ENCODE peak calls at places on chromosomes 12 and 14, in nine cellular contexts. W is Peyer's patch; D is uterus; U is lung; M is K562; A is A549; J is vagina; F is CD8-positive, alpha-beta memory T cell; B is GM23338. O is an unnamed sample.

GRCh38 chr14:49553106-49553505 is 33.1 kb downstream of the RPS29 start:
- DNase-seq in D (no peak), A (no peak), W (no peak), M (no peak), U (no peak), B (no peak), J (no peak), F (no peak), O (no peak)

GRCh38 chr12:81176796-81177195 is 98.9 kb downstream of the ACSS3 start:
- DNase-seq in B (no peak), U (no peak), J (no peak), D (no peak), A (no peak), M (no peak), W (no peak), F (no peak), O (no peak)

GRCh38 chr12:89350260-89350659 is 2.0 kb downstream of the DUSP6 start:
- DNase-seq in B (peak; percentile 61), F (no peak), W (no peak), J (no peak), U (no peak), A (no peak), D (no peak), M (no peak), O (no peak)

GRCh38 chr14:77375164-77375950 is 1.5 kb downstream of the TMED8 start:
- DNase-seq in M (peak; percentile 15), J (no peak), U (no peak), B (no peak), A (no peak), F (no peak), W (no peak), D (no peak), O (no peak)

GRCh38 chr14:103286968-103287850 is 46.8 kb upstream of the EIF5 start:
- DNase-seq in W (no peak), B (no peak), D (no peak), F (no peak), U (no peak), J (peak; percentile 64), A (no peak), M (no peak), O (no peak)

GRCh38 chr12:116138380-116138779 is 139.1 kb downstream of the MED13L start:
- DNase-seq in J (no peak), D (no peak), F (no peak), B (peak; percentile 61), U (no peak), A (no peak), M (no peak), W (no peak), O (no peak)

GRCh38 chr14:90548455-90548854 is 151.6 kb downstream of the CALM1 start:
- DNase-seq in W (peak; percentile 14), F (no peak), D (no peak), B (no peak), A (no peak), J (no peak), M (no peak), U (no peak), O (no peak)

GRCh38 chr12:1720494-1720893 is 29.6 kb downstream of the ADIPOR2 start:
- DNase-seq in D (no peak), M (no peak), F (no peak), B (peak; percentile 51), W (no peak), U (no peak), J (no peak), A (no peak), O (no peak)

GRCh38 chr12:100733817-100734593 is 60.6 kb upstream of the ANO4 start:
- DNase-seq in D (no peak), J (no peak), U (no peak), W (no peak), F (no peak), B (peak; percentile 68), M (peak; percentile 36), A (peak; percentile 17), O (peak; percentile 29)

GRCh38 chr14:105049753-105050550 is 15.3 kb downstream of the GPR132 start:
- DNase-seq in J (no peak), U (no peak), D (no peak), F (no peak), W (no peak), M (no peak), A (no peak), B (no peak), O (no peak)

GRCh38 chr12:15808250-15808971 is 19.2 kb upstream of the EPS8 start:
- DNase-seq in W (no peak), M (no peak), D (no peak), F (no peak), J (no peak), U (no peak), B (no peak), A (no peak), O (no peak)

GRCh38 chr14:96309128-96309906 is 53.3 kb downstream of the BDKRB1 start:
- DNase-seq in J (no peak), U (no peak), A (peak; percentile 13), W (no peak), M (no peak), D (no peak), F (no peak), B (no peak), O (no peak)

GRCh38 chr12:3553681-3554546 is 62.9 kb downstream of the PRMT8 start:
- DNase-seq in J (peak; percentile 79), U (no peak), W (no peak), F (no peak), D (no peak), B (peak; percentile 54), A (no peak), M (no peak), O (no peak)

GRCh38 chr12:91931110-91931509 is 214.5 kb downstream of the BTG1 start:
- DNase-seq in W (no peak), M (no peak), U (peak; percentile 64), J (no peak), D (no peak), F (no peak), B (no peak), A (no peak), O (peak; percentile 92)

GRCh38 chr12:39188689-39189088 is 254.2 kb downstream of the KIF21A start:
- DNase-seq in U (no peak), F (no peak), A (no peak), W (no peak), B (no peak), D (no peak), M (no peak), J (no peak), O (no peak)

GRCh38 chr12:108750471-108751402 is 19.4 kb upstream of the CORO1C start:
- DNase-seq in F (no peak), W (no peak), A (no peak), J (no peak), B (no peak), D (peak; percentile 61), U (no peak), M (no peak), O (no peak)

GRCh38 chr14:35378638-35379568 is 25.6 kb downstream of the NFKBIA start:
- DNase-seq in J (no peak), W (no peak), D (no peak), F (no peak), U (no peak), B (no peak), A (no peak), M (no peak), O (no peak)

GRCh38 chr12:127559349-127560040 is 707.5 kb upstream of the TMEM132C start:
- DNase-seq in B (peak; percentile 75), D (no peak), J (no peak), F (no peak), A (no peak), M (peak; percentile 45), U (no peak), W (no peak), O (peak; percentile 82)

GRCh38 chr14:85187521-85187920 is 342.4 kb upstream of the FLRT2 start:
- DNase-seq in D (no peak), F (no peak), B (no peak), J (no peak), A (no peak), U (no peak), W (no peak), M (no peak), O (no peak)

GRCh38 chr14:102320033-102320660 is 601 bp downstream of the ZNF839 start:
- DNase-seq in U (no peak), M (peak; percentile 24), A (peak; percentile 36), F (peak; percentile 61), B (peak; percentile 65), W (peak; percentile 68), D (peak; percentile 53), J (no peak), O (no peak)

GRCh38 chr12:105253882-105254513 is 18.0 kb upstream of the APPL2 start:
- DNase-seq in F (no peak), D (no peak), W (no peak), U (no peak), B (no peak), J (no peak), M (no peak), A (peak; percentile 39), O (peak; percentile 71)
- H3K4me1 ChIP-seq in F (no peaks in the 10 kb centered on the region), D (peaks cover 3% of the 10 kb centered on the region), W (no peaks in the 10 kb centered on the region), U (no peaks in the 10 kb centered on the region), B (no peaks in the 10 kb centered on the region), J (peaks cover 39% of the 10 kb centered on the region), M (peaks cover 10% of the 10 kb centered on the region), A (peaks cover 44% of the 10 kb centered on the region), O (peaks cover 40% of the 10 kb centered on the region)

GRCh38 chr12:76422154-76422877 is 74.1 kb upstream of the BBS10 start:
- DNase-seq in B (no peak), F (no peak), A (no peak), M (no peak), W (no peak), D (no peak), U (no peak), J (no peak), O (peak; percentile 21)
- H3K27ac ChIP-seq in B (peak overlapping the region; percentile 5), F (no peak overlapping the region), A (no peak overlapping the region), M (no peak overlapping the region), W (no peak overlapping the region), D (no peak overlapping the region), U (no peak overlapping the region), J (no peak overlapping the region), O (peak overlapping the region; percentile 59)

GRCh38 chr14:75196468-75196867 is 20.1 kb upstream of the TMED10 start:
- DNase-seq in A (no peak), W (no peak), D (no peak), J (no peak), M (no peak), B (no peak), U (no peak), F (no peak), O (no peak)
- H3K4me1 ChIP-seq in A (peaks cover 9% of the 10 kb centered on the region), W (no peaks in the 10 kb centered on the region), D (no peaks in the 10 kb centered on the region), J (peaks cover 32% of the 10 kb centered on the region), M (peaks cover 16% of the 10 kb centered on the region), B (no peaks in the 10 kb centered on the region), U (no peaks in the 10 kb centered on the region), F (no peaks in the 10 kb centered on the region), O (peaks cover 8% of the 10 kb centered on the region)

DNA sequence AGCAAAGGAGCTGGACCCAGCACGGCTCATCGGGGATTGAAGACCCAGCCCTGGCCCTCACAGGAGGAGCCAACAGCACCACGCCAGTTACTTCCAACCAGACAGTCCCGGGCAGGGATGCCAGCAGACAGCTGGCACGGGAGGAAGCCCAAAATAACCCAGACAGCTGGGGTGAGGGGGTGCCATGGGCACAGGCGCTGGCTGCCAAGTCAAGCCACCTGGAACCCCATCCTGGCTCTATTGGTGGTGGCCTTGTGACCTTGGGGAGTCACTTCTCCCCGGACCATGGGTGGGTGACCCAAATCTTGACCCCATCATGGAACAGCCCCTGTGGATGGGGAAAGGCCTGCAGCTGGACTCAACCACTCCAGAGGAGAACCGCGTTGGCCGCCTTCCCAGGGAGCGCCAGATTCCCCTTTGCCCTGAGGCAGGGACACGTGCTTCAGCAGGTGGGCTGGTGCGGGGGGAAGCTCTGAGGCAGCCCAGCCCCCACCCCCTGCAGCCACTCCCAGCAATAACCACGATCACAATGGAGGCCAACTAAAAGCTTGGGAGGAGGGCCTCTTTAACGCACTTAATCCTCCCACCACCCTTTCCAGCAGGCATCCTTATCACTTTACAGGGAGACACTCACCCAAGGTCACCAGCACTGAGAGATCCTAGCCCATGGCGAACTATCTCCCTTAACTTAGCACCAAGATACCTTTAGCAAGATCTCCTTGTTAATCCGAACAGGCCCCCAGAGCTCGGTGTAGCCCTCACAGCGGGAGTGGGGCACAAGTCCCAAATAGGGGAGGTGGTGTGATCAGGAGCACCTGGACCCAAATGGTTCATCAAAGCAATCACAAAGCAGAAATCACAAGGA is 4.7 kb upstream of the RHOF start:
- DNase-seq in A (no peak), J (no peak), U (peak; percentile 61), B (peak; percentile 49), F (no peak), W (peak; percentile 90), M (peak; percentile 85), D (peak; percentile 77), O (no peak)
- H3K27ac ChIP-seq in A (peak overlapping the region; percentile 100), J (peak overlapping the region; percentile 100), U (peak overlapping the region; percentile 100), B (peak overlapping the region; percentile 86), F (peak overlapping the region; percentile 68), W (peak overlapping the region; percentile 100), M (peak overlapping the region; percentile 89), D (peak overlapping the region; percentile 100), O (peak overlapping the region; percentile 67)